ENCODE peak calls at places on chromosome 17, in seven cellular contexts. S is OCI-LY7; O is RWPE1; L is body of pancreas; J is substantia nigra; R is ovary; E is CD4-positive, CD25-positive, alpha-beta regulatory T cell. H is an unnamed sample.

GRCh38 chr17:10875984-10876555 is 38.2 kb upstream of the PIRT start:
- DNase-seq in S (peak), O (peak), L (peak), J (no peak), R (peak), E (no peak), H (no peak)

GRCh38 chr17:82114872-82115271 is 16.8 kb upstream of the FASN start:
- DNase-seq in S (no peak), O (no peak), L (no peak), J (no peak), R (no peak), E (no peak), H (no peak)

GRCh38 chr17:6660765-6661463 is 9.4 kb downstream of the C17orf100 start:
- DNase-seq in S (peak), O (no peak), L (no peak), J (no peak), R (no peak), E (no peak), H (no peak)

GRCh38 chr17:80596760-80597608 is 52.3 kb downstream of the RPTOR start:
- DNase-seq in S (no peak), O (peak), L (no peak), J (no peak), R (no peak), E (no peak), H (no peak)

GRCh38 chr17:43574896-43575525 is 28.9 kb upstream of the ETV4 start:
- DNase-seq in S (no peak), O (no peak), L (no peak), J (no peak), R (no peak), E (no peak), H (no peak)

GRCh38 chr17:43533699-43534098 is 12.4 kb downstream of the ETV4 start:
- DNase-seq in S (no peak), O (no peak), L (no peak), J (no peak), R (no peak), E (no peak), H (no peak)

GRCh38 chr17:55265434-55266021 is 768 bp downstream of the HLF start:
- DNase-seq in S (no peak), O (no peak), L (peak), J (no peak), R (peak), E (peak), H (peak)

GRCh38 chr17:49450735-49451134 is 36.1 kb upstream of the PHB1 start:
- DNase-seq in S (peak), O (peak), L (no peak), J (no peak), R (no peak), E (no peak), H (no peak)

GRCh38 chr17:38542286-38542685 is 63.5 kb downstream of the SRCIN1 start:
- DNase-seq in S (no peak), O (no peak), L (no peak), J (no peak), R (no peak), E (no peak), H (no peak)

GRCh38 chr17:81656835-81657234 is 493 bp upstream of the PDE6G start:
- DNase-seq in S (no peak), O (no peak), L (no peak), J (no peak), R (no peak), E (no peak), H (no peak)

GRCh38 chr17:64085650-64086005 is 44.3 kb downstream of the ERN1 start:
- DNase-seq in S (no peak), O (no peak), L (no peak), J (no peak), R (no peak), E (no peak), H (no peak)

GRCh38 chr17:65559802-65560627 is 1.4 kb downstream of the AXIN2 start:
- DNase-seq in S (peak), O (no peak), L (peak), J (no peak), R (peak), E (peak), H (peak)

GRCh38 chr17:49549691-49550678 is 25.7 kb upstream of the NXPH3 start:
- DNase-seq in S (no peak), O (no peak), L (no peak), J (no peak), R (no peak), E (no peak), H (no peak)

GRCh38 chr17:1916963-1917715 is 87.3 kb downstream of the RPA1 start:
- DNase-seq in S (no peak), O (no peak), L (no peak), J (no peak), R (no peak), E (no peak), H (no peak)

GRCh38 chr17:83005639-83006038 is 73.8 kb upstream of the METRNL start:
- DNase-seq in S (no peak), O (no peak), L (no peak), J (no peak), R (no peak), E (no peak), H (peak)

GRCh38 chr17:34236341-34236892 is 18.7 kb upstream of the CCL2 start:
- DNase-seq in S (no peak), O (no peak), L (no peak), J (no peak), R (no peak), E (no peak), H (no peak)

GRCh38 chr17:75411328-75412067 is 6.0 kb upstream of the GRB2 start:
- DNase-seq in S (no peak), O (no peak), L (no peak), J (no peak), R (no peak), E (no peak), H (peak)

GRCh38 chr17:20098314-20098713 is 89.2 kb downstream of the SPECC1 start:
- DNase-seq in S (no peak), O (no peak), L (no peak), J (no peak), R (no peak), E (no peak), H (no peak)

GRCh38 chr17:46053911-46054534 is 55.0 kb downstream of the STH start:
- DNase-seq in S (no peak), O (no peak), L (no peak), J (no peak), R (no peak), E (no peak), H (no peak)

GRCh38 chr17:62802531-62803205 is 5.4 kb downstream of the MARCHF10 start:
- DNase-seq in S (no peak), O (no peak), L (no peak), J (no peak), R (no peak), E (no peak), H (no peak)

GRCh38 chr17:27294689-27295630 is 1.0 kb downstream of the WSB1 start:
- DNase-seq in S (peak), O (peak), L (peak), J (no peak), R (no peak), E (peak), H (peak)

GRCh38 chr17:31130286-31131224 is 35.8 kb downstream of the NF1 start:
- DNase-seq in S (no peak), O (no peak), L (no peak), J (no peak), R (no peak), E (no peak), H (no peak)

GRCh38 chr17:74971069-74971841 is 1.3 kb downstream of the HID1 start:
- DNase-seq in S (no peak), O (no peak), L (no peak), J (no peak), R (no peak), E (no peak), H (no peak)

GRCh38 chr17:55334285-55334684 is 69.5 kb downstream of the HLF start:
- DNase-seq in S (no peak), O (no peak), L (no peak), J (no peak), R (no peak), E (no peak), H (peak)

GRCh38 chr17:63329876-63330275 is 116.2 kb downstream of the CYB561 start:
- DNase-seq in S (no peak), O (no peak), L (no peak), J (no peak), R (no peak), E (no peak), H (no peak)

GRCh38 chr17:48262982-48263586 is 155.5 kb downstream of the SNX11 start:
- DNase-seq in S (peak), O (peak), L (no peak), J (no peak), R (no peak), E (no peak), H (no peak)

GRCh38 chr17:76154935-76155845 is 14.1 kb upstream of the FOXJ1 start:
- DNase-seq in S (no peak), O (no peak), L (no peak), J (no peak), R (no peak), E (no peak), H (peak)

GRCh38 chr17:55728833-55729232 is 6.2 kb upstream of the TMEM100 start:
- DNase-seq in S (no peak), O (no peak), L (no peak), J (no peak), R (no peak), E (no peak), H (no peak)

GRCh38 chr17:17414316-17414937 is 62.4 kb upstream of the MED9 start:
- DNase-seq in S (no peak), O (no peak), L (peak), J (no peak), R (no peak), E (no peak), H (no peak)

GRCh38 chr17:67434061-67434525 is 57.0 kb downstream of the PITPNC1 start:
- DNase-seq in S (no peak), O (no peak), L (peak), J (no peak), R (no peak), E (no peak), H (peak)

GRCh38 chr17:2025220-2025621 is at the start of gene RTN4RL1:
- DNase-seq in S (peak), O (peak), L (peak), J (no peak), R (peak), E (peak), H (peak)

GRCh38 chr17:67386965-67387551 is 10.0 kb downstream of the PITPNC1 start:
- DNase-seq in S (peak), O (no peak), L (peak), J (no peak), R (peak), E (peak), H (no peak)

GRCh38 chr17:13435230-13435629 is 166.5 kb downstream of the HS3ST3A1 start:
- DNase-seq in S (no peak), O (no peak), L (no peak), J (no peak), R (no peak), E (no peak), H (no peak)

GRCh38 chr17:17141279-17141678 is 64.9 kb downstream of the PLD6 start:
- DNase-seq in S (no peak), O (no peak), L (no peak), J (no peak), R (no peak), E (no peak), H (no peak)

GRCh38 chr17:5500804-5501391 is 14.5 kb downstream of the MIS12 start:
- DNase-seq in S (peak), O (peak), L (peak), J (peak), R (peak), E (peak), H (peak)

GRCh38 chr17:73600103-73600871 is 44.0 kb downstream of the SDK2 start:
- DNase-seq in S (no peak), O (no peak), L (no peak), J (no peak), R (no peak), E (no peak), H (no peak)

GRCh38 chr17:32357615-32358014 is 7.7 kb downstream of the ZNF207 start:
- DNase-seq in S (no peak), O (no peak), L (no peak), J (no peak), R (no peak), E (no peak), H (no peak)
- H3K27ac ChIP-seq in S (no peak), O (peak), L (no peak), J (no peak), R (no peak), E (no peak), H (no peak)

GRCh38 chr17:41144846-41145245 is 4.5 kb upstream of the KRTAP4-6 start:
- DNase-seq in S (no peak), O (no peak), L (no peak), J (no peak), R (no peak), E (no peak), H (no peak)

GRCh38 chr17:41140360-41141132 is at the start of gene KRTAP4-6:
- DNase-seq in S (no peak), O (peak), L (no peak), J (no peak), R (no peak), E (no peak), H (no peak)

GRCh38 chr17:41145261-41145660 is 4.4 kb downstream of the KRTAP4-5 start:
- DNase-seq in S (no peak), O (no peak), L (no peak), J (no peak), R (no peak), E (no peak), H (no peak)

GRCh38 chr17:41141361-41141760 is 1.0 kb upstream of the KRTAP4-6 start:
- DNase-seq in S (no peak), O (no peak), L (no peak), J (no peak), R (no peak), E (no peak), H (no peak)
- H3K27ac ChIP-seq in S (no peak), O (no peak), L (no peak), J (no peak), R (no peak), E (no peak), H (no peak)

DNA sequence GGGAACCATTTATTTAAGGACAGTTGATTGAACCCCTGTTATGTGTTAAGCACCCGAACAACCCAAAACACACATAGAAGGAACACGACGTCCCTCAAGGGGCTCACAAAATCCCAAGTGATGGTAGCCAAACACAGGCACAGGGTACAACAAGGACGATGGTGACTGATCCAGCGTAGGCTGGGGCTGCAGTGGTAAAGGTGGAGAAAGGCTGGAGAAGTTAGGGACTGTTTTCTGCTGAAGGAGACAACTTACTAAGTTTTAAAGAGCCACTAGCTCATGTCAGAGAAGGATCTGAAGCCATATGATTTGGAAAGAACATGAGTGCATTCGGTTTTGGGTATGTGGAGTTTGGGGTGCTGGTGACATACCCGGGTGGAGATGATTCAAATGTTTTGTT is 229.6 kb upstream of the TNRC6C start:
- DNase-seq in S (no peak), O (no peak), L (no peak), J (no peak), R (no peak), E (no peak), H (no peak)
- H3K27ac ChIP-seq in S (no peak), O (no peak), L (no peak), J (no peak), R (no peak), E (no peak), H (peak)

DNA sequence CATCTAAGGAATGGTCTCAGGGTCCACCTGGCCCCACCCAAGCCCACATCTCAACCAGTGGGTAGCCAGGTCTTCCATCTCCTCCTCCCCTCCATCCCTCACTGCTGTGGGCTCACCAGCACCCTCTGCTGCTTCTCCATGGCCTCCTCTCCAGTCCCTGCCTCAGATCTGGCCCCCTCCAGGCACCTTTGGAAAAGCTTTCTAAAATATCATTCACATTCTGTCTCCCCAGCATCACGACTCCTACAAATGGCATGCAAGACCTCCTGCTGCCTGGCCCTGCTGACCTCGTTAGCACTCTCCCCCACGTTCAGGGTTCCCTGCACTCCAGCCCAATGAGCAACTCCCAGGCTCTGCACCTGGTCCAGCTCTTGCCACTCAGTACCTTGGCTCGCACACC is 13.7 kb downstream of the GLP2R start:
- DNase-seq in S (no peak), O (no peak), L (no peak), J (no peak), R (no peak), E (no peak), H (no peak)
- H3K27ac ChIP-seq in S (no peak), O (no peak), L (no peak), J (no peak), R (no peak), E (no peak), H (no peak)

GRCh38 chr17:21294321-21295035 is 10.0 kb downstream of the MAP2K3 start:
- DNase-seq in S (no peak), O (no peak), L (no peak), J (no peak), R (no peak), E (no peak), H (no peak)
- H3K27ac ChIP-seq in S (no peak), O (peak), L (peak), J (no peak), R (no peak), E (no peak), H (no peak)

GRCh38 chr17:57443781-57444180 is 187.5 kb downstream of the MSI2 start:
- DNase-seq in S (no peak), O (no peak), L (no peak), J (no peak), R (no peak), E (no peak), H (no peak)
- H3K27ac ChIP-seq in S (peak), O (peak), L (no peak), J (peak), R (peak), E (peak), H (no peak)

DNA sequence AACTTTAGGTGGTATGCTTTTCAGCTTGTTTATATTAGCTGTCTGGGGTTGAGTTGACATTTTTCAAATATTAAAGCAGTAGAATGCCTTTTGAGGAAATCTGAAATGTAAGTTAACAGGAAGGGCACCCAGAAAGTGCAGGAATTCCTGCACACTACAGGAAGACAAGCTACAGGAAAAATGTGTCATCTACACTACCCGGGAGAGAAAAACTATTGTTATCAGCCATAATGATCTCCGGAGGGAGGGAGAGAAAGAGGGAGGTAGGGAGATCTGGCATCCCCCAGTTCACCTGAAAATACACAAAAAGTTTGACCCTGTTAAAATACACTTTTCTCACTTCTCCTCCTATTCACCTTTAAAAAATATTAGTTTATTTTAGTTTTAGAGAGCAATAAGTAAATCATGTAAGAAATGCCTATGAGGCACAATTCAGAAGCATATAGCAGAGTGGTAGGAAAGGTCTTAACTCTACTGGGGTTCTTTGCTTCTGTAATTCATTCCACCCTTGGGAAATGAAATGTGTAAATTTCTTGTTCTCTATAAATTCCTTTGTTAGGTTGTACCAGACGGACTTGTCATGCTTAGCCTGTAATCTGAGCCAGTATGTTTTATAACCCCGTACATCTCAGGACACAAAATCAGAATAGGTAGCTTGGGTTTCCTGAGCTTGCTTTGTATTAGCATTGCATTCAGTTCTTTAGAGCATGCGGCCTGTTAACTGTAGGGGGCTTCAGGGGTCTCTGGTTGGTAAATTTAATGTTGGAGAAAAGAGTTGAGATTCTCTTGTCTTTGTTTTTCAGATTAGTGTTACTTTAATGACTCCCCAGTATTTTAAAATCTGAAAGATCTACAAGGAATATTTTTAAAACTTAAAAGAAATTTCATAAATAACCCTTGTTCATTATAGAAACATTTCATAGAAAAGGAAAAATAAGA is 3.3 kb downstream of the MAP2K6 start:
- DNase-seq in S (no peak), O (no peak), L (no peak), J (no peak), R (no peak), E (no peak), H (no peak)
- H3K27ac ChIP-seq in S (no peak), O (no peak), L (no peak), J (no peak), R (no peak), E (no peak), H (peak)